ENCODE peak calls at places on chromosomes 11 and 22, in eight cellular contexts. F is K562, L is stomach, Q is transverse colon, X is sigmoid colon, U is GM12878, W is SK-N-SH, G is upper lobe of left lung. Z is an unnamed sample.
A peak's percentile ranks its signal among the peaks of the same experiment; 100 is the strongest.

GRCh38 chr22:39623603-39624500 is 53.3 kb downstream of the CACNA1I start:
- DNase-seq in F (no peak), L (no peak), Q (no peak), X (no peak), U (no peak), W (no peak), G (no peak), Z (no peak)

GRCh38 chr22:18984564-18984963 is 48.5 kb upstream of the PRODH start:
- DNase-seq in F (no peak), L (no peak), Q (no peak), X (peak; percentile 50), U (no peak), W (no peak), G (no peak), Z (no peak)

GRCh38 chr11:31643831-31644230 is 134.3 kb downstream of the ELP4 start:
- DNase-seq in F (no peak), L (no peak), Q (no peak), X (no peak), U (no peak), W (no peak), G (no peak), Z (no peak)

GRCh38 chr11:86183694-86184093 is 60.9 kb upstream of the EED start:
- DNase-seq in F (peak; percentile 70), L (no peak), Q (no peak), X (no peak), U (no peak), W (no peak), G (no peak), Z (no peak)

GRCh38 chr11:128565881-128566280 is 21.5 kb downstream of the ETS1 start:
- DNase-seq in F (no peak), L (no peak), Q (peak; percentile 59), X (no peak), U (no peak), W (no peak), G (no peak), Z (no peak)

GRCh38 chr11:25633230-25633629 is 698.7 kb upstream of the ANO3 start:
- DNase-seq in F (no peak), L (no peak), Q (no peak), X (no peak), U (no peak), W (no peak), G (no peak), Z (no peak)

GRCh38 chr11:20991471-20991870 is 322.1 kb downstream of the NELL1 start:
- DNase-seq in F (no peak), L (no peak), Q (no peak), X (no peak), U (no peak), W (no peak), G (no peak), Z (no peak)

GRCh38 chr11:65555693-65556231 is 2.4 kb downstream of the LTBP3 start:
- DNase-seq in F (no peak), L (no peak), Q (no peak), X (peak; percentile 78), U (no peak), W (peak; percentile 64), G (no peak), Z (no peak)

GRCh38 chr11:84091212-84091986 is 805.2 kb upstream of the CCDC90B start:
- DNase-seq in F (no peak), L (no peak), Q (no peak), X (no peak), U (no peak), W (no peak), G (no peak), Z (no peak)

GRCh38 chr22:50270302-50271010 is at the start of gene MAPK11:
- DNase-seq in F (peak; percentile 70), L (peak; percentile 75), Q (peak; percentile 74), X (no peak), U (no peak), W (peak; percentile 85), G (peak; percentile 93), Z (peak; percentile 89)

GRCh38 chr22:42918500-42918899 is 61.4 kb upstream of the ARFGAP3 start:
- DNase-seq in F (no peak), L (no peak), Q (no peak), X (no peak), U (no peak), W (no peak), G (no peak), Z (no peak)
- TF ChIP-seq POLR2AphosphoS5 in F (no peak), L (no peak), Q (no peak), X (no peak), U (no peak), W (no peak), G (no peak), Z (no peak)

GRCh38 chr11:12399355-12399754 is 22.0 kb downstream of the PARVA start:
- DNase-seq in F (no peak), L (no peak), Q (no peak), X (no peak), U (no peak), W (no peak), G (no peak), Z (no peak)

GRCh38 chr11:12395333-12395732 is 18.0 kb downstream of the PARVA start:
- DNase-seq in F (no peak), L (no peak), Q (no peak), X (no peak), U (no peak), W (no peak), G (no peak), Z (no peak)

GRCh38 chr11:12394601-12395000 is 17.2 kb downstream of the PARVA start:
- DNase-seq in F (no peak), L (no peak), Q (no peak), X (no peak), U (no peak), W (no peak), G (no peak), Z (no peak)

GRCh38 chr11:12402027-12402426 is 24.7 kb downstream of the PARVA start:
- DNase-seq in F (no peak), L (no peak), Q (no peak), X (no peak), U (no peak), W (no peak), G (no peak), Z (no peak)

DNA sequence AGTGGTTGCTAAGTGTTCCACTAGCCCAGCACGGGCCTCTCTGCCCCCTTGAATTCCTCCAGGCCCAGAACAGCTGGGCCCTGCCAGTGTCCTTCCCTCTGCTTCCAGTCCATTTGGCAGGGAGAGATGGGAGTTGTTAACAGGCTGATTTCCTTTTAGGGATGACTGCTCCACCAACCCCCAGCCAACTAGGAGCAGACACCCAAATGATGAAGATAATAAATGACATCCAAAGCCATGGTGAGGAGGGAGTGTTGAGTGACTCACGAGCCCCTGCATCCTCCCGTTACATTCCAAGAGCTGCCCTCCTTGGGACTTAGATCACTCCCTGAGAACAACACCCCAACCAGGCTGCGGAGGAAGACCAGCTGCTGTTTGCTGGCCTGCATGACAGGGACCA is 20.6 kb downstream of the PARVA start:
- DNase-seq in F (no peak), L (no peak), Q (peak; percentile 50), X (peak; percentile 96), U (no peak), W (no peak), G (no peak), Z (no peak)
- TF ChIP-seq EP300 in F (no peak), L (peak; percentile 67), Q (peak; percentile 65), X (peak; percentile 90), U (no peak), W (peak; percentile 27), G (no peak), Z (peak; percentile 18)

GRCh38 chr11:117205211-117205818 is 6.1 kb downstream of the TAGLN start:
- DNase-seq in F (no peak), L (no peak), Q (no peak), X (no peak), U (no peak), W (no peak), G (peak; percentile 27), Z (no peak)
- TF ChIP-seq POLR2AphosphoS5 in F (no peak), L (peak; percentile 15), Q (no peak), X (peak; percentile 18), U (no peak), W (no peak), G (no peak), Z (no peak)

GRCh38 chr22:33401291-33401690 is 343.1 kb upstream of the SYN3 start:
- DNase-seq in F (no peak), L (no peak), Q (no peak), X (no peak), U (no peak), W (no peak), G (no peak), Z (no peak)
- TF ChIP-seq EP300 in F (no peak), L (no peak), Q (no peak), X (no peak), U (no peak), W (no peak), G (no peak), Z (no peak)

DNA sequence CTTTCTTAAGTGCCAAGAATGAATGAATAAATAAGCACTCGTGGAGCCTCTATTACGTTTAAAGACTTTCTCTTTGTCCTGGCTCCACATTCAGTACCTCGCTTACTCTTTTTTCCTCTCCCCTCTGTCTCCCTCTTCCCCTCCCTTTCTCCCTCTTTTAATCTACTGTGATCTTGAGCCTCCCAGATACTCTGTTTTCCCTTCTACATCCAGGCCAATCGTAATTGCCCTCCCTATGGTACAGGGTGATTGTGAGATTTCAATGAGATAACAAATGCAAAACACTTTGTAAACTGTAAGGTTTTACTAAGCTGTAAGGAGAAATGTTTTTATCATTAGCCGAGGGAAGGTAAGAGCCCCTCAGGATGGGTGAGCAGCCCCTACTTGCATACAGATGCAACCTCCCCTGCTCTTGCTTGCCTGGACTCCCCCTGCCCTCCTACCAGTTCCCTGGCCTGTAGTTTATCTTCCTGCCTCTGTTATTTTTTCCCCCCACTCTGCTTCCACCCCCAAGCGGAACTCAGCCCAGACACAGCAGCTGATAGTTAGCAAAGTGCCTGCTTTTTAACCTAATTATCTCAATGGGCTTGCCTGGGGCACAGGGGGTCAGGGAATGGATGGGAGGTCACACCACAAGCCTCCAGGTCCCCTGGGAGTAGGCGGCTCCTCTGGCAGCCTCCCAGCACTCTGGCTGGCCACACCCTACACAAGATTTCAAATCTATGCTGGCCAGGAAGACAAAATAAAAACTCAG is 76.9 kb upstream of the CADM1 start:
- DNase-seq in F (no peak), L (peak; percentile 51), Q (peak; percentile 35), X (no peak), U (no peak), W (peak; percentile 79), G (no peak), Z (no peak)
- TF ChIP-seq POLR2AphosphoS5 in F (no peak), L (no peak), Q (no peak), X (no peak), U (no peak), W (no peak), G (no peak), Z (no peak)

DNA sequence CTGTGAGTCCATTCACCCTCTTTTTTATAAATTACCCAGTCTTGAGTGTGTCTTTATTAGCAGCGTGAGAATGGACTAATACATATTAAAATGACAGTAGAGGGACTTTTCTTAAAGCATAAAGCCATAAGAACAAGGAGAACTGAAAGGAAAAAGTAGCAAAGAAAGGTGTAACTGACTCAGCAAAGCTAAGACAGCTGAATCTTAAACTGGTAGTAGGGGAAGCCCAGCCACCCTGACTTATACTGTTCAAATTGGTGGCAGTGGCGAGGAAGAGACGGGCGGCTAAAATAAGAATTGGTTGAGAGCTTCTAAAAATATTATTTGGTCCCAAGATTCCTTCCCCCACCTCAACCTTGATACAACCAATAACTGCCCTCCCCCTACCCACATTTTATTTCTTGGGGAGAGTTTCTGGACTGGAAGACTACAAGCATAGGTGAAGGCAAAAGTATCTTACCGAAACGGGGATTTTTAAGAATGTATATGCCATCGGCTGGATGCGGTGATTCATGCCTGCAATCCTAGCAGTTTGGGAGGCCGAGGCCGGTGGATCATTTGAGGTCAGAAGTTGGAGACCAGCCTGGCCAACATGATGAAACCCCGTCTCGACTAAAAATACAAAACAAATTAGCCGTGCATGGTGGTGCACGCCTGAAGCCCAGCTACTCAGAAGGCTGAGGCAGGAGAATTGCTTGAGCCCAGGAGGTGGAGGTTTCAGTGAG is 20.6 kb upstream of the SLN start:
- DNase-seq in F (no peak), L (no peak), Q (no peak), X (no peak), U (peak; percentile 21), W (no peak), G (no peak), Z (no peak)
- TF ChIP-seq EP300 in F (no peak), L (no peak), Q (no peak), X (no peak), U (no peak), W (no peak), G (no peak), Z (no peak)

Z was measured in suprapubic skin.